ENCODE peak calls at places on chromosome 9, in five cellular contexts. One of them, this sample, is unnamed. For H3K27me3, the result is how much of the 10 kb centered on the place peaks cover.

GRCh38 chr9:122336836-122337560 is 33.8 kb upstream of the PTGS1 start:
- DNase-seq in ovary: no peak
- DNase-seq in SK-N-SH: no peak
- DNase-seq in stomach: no peak
- DNase-seq in upper lobe of left lung: no peak
- DNase-seq in this sample: no peak

GRCh38 chr9:16526380-16526779 is 344.1 kb downstream of the BNC2 start:
- DNase-seq in ovary: no peak
- DNase-seq in SK-N-SH: no peak
- DNase-seq in stomach: no peak
- DNase-seq in upper lobe of left lung: no peak
- DNase-seq in this sample: no peak

GRCh38 chr9:84062538-84062937 is 81.9 kb downstream of the RMI1 start:
- DNase-seq in ovary: no peak
- DNase-seq in SK-N-SH: no peak
- DNase-seq in stomach: no peak
- DNase-seq in upper lobe of left lung: no peak
- DNase-seq in this sample: no peak

GRCh38 chr9:37554318-37554717 is 21.9 kb downstream of the FBXO10 start:
- DNase-seq in ovary: no peak
- DNase-seq in SK-N-SH: no peak
- DNase-seq in stomach: no peak
- DNase-seq in upper lobe of left lung: no peak
- DNase-seq in this sample: no peak

GRCh38 chr9:113468716-113469448 is 5.4 kb downstream of the RGS3 start:
- DNase-seq in ovary: no peak
- DNase-seq in SK-N-SH: peak
- DNase-seq in stomach: no peak
- DNase-seq in upper lobe of left lung: no peak
- DNase-seq in this sample: peak

GRCh38 chr9:91433180-91433579 is 9.5 kb upstream of the NFIL3 start:
- DNase-seq in ovary: no peak
- DNase-seq in SK-N-SH: peak
- DNase-seq in stomach: no peak
- DNase-seq in upper lobe of left lung: no peak
- DNase-seq in this sample: no peak

GRCh38 chr9:104769655-104770054 is 5.7 kb downstream of the NIPSNAP3B start:
- DNase-seq in ovary: no peak
- DNase-seq in SK-N-SH: no peak
- DNase-seq in stomach: no peak
- DNase-seq in upper lobe of left lung: no peak
- DNase-seq in this sample: no peak

GRCh38 chr9:77019810-77020437 is 469 bp downstream of the FOXB2 start:
- DNase-seq in ovary: no peak
- DNase-seq in SK-N-SH: no peak
- DNase-seq in stomach: no peak
- DNase-seq in upper lobe of left lung: no peak
- DNase-seq in this sample: no peak

GRCh38 chr9:82080265-82080664 is 91.7 kb downstream of the SPATA31D1 start:
- DNase-seq in ovary: no peak
- DNase-seq in SK-N-SH: no peak
- DNase-seq in stomach: no peak
- DNase-seq in upper lobe of left lung: no peak
- DNase-seq in this sample: no peak

GRCh38 chr9:119369670-119370366 is 583 bp upstream of the BRINP1 start:
- DNase-seq in ovary: no peak
- DNase-seq in SK-N-SH: peak
- DNase-seq in stomach: no peak
- DNase-seq in upper lobe of left lung: no peak
- DNase-seq in this sample: no peak

GRCh38 chr9:82101475-82101874 is 112.9 kb downstream of the SPATA31D1 start:
- DNase-seq in ovary: no peak
- DNase-seq in SK-N-SH: no peak
- DNase-seq in stomach: no peak
- DNase-seq in upper lobe of left lung: no peak
- DNase-seq in this sample: no peak

GRCh38 chr9:20753761-20754160 is 69.7 kb downstream of the FOCAD start:
- DNase-seq in ovary: no peak
- DNase-seq in SK-N-SH: no peak
- DNase-seq in stomach: no peak
- DNase-seq in upper lobe of left lung: no peak
- DNase-seq in this sample: no peak

GRCh38 chr9:124733964-124734740 is 37.0 kb downstream of the NR6A1 start:
- DNase-seq in ovary: no peak
- DNase-seq in SK-N-SH: no peak
- DNase-seq in stomach: no peak
- DNase-seq in upper lobe of left lung: peak
- DNase-seq in this sample: no peak

GRCh38 chr9:27086818-27087680 is 22.0 kb upstream of the TEK start:
- DNase-seq in ovary: no peak
- DNase-seq in SK-N-SH: no peak
- DNase-seq in stomach: no peak
- DNase-seq in upper lobe of left lung: no peak
- DNase-seq in this sample: no peak

GRCh38 chr9:116269250-116269649 is 115.7 kb downstream of the PAPPA start:
- DNase-seq in ovary: no peak
- DNase-seq in SK-N-SH: no peak
- DNase-seq in stomach: no peak
- DNase-seq in upper lobe of left lung: no peak
- DNase-seq in this sample: no peak

GRCh38 chr9:37529111-37529510 is 43.4 kb downstream of the POLR1E start:
- DNase-seq in ovary: no peak
- DNase-seq in SK-N-SH: no peak
- DNase-seq in stomach: peak
- DNase-seq in upper lobe of left lung: no peak
- DNase-seq in this sample: no peak

GRCh38 chr9:23496827-23497226 is 329.2 kb downstream of the ELAVL2 start:
- DNase-seq in ovary: no peak
- DNase-seq in SK-N-SH: no peak
- DNase-seq in stomach: no peak
- DNase-seq in upper lobe of left lung: no peak
- DNase-seq in this sample: no peak

GRCh38 chr9:1005043-1005667 is 28.7 kb downstream of the DMRT3 start:
- DNase-seq in ovary: no peak
- DNase-seq in SK-N-SH: peak
- DNase-seq in stomach: no peak
- DNase-seq in upper lobe of left lung: peak
- DNase-seq in this sample: no peak

GRCh38 chr9:18237776-18238175 is 236.2 kb upstream of the ADAMTSL1 start:
- DNase-seq in ovary: no peak
- DNase-seq in SK-N-SH: no peak
- DNase-seq in stomach: no peak
- DNase-seq in upper lobe of left lung: no peak
- DNase-seq in this sample: no peak

GRCh38 chr9:80156262-80156661 is 584.5 kb downstream of the TLE4 start:
- DNase-seq in ovary: no peak
- DNase-seq in SK-N-SH: no peak
- DNase-seq in stomach: no peak
- DNase-seq in upper lobe of left lung: no peak
- DNase-seq in this sample: no peak

GRCh38 chr9:99249619-99250018 is 27.5 kb downstream of the SEC61B start:
- DNase-seq in ovary: no peak
- DNase-seq in SK-N-SH: no peak
- DNase-seq in stomach: no peak
- DNase-seq in upper lobe of left lung: no peak
- DNase-seq in this sample: no peak

GRCh38 chr9:99241106-99241505 is 19.0 kb downstream of the SEC61B start:
- DNase-seq in ovary: no peak
- DNase-seq in SK-N-SH: no peak
- DNase-seq in stomach: no peak
- DNase-seq in upper lobe of left lung: no peak
- DNase-seq in this sample: no peak

GRCh38 chr9:99239341-99240055 is 17.4 kb downstream of the SEC61B start:
- DNase-seq in ovary: no peak
- DNase-seq in SK-N-SH: no peak
- DNase-seq in stomach: no peak
- DNase-seq in upper lobe of left lung: no peak
- DNase-seq in this sample: no peak

DNA sequence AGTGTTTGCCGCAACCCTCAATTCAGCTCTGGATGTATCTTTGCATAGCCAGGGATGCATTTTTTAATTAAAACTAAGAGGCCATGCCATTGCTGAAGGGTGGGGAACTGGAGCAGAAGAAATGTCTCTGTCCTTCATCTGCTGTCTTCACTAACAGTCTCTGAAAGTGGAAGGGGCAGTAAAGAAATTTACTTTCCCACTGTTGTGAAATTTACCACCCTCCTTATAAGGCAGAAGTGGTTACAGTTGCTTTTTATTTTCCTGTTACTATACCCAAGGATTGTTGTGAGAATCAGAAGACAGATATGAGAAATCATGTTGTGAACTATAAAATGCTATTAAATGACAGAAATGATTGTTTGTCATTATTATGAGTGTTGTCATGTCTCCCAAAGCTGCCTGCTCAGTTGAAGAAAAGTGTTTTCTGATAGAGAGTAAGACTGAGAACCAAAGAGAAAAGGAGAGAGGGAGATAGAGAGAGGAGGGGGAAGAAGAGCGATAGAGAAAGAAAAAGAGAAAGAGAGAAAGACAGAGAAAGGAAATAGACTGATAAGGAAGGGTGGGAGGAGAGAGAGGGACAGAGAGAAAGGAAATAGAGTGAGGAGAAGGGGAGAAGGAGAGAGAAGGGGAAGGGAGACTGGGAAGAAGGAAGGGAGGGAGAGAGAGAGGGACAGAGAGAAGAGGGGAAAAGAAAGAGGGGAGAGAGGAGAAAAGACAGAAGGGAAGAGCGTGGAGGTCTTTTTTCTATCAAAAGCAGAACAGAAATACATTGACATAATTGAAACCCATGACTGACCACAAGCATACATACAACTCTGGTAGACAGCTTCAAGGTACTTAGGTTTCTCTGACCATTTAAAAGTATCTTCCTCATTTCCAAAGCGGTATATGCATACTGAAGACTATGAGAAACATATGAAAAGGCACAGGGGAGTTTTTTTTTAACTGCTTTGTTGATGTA is 22.5 kb downstream of the SEC61B start:
- DNase-seq in ovary: no peak
- DNase-seq in SK-N-SH: no peak
- DNase-seq in stomach: no peak
- DNase-seq in upper lobe of left lung: no peak
- DNase-seq in this sample: no peak
- H3K27me3 ChIP-seq in ovary: under half
- H3K27me3 ChIP-seq in SK-N-SH: under half
- H3K27me3 ChIP-seq in stomach: under half
- H3K27me3 ChIP-seq in upper lobe of left lung: under half
- H3K27me3 ChIP-seq in this sample: under half

GRCh38 chr9:69211424-69212036 is 37.5 kb downstream of the TJP2 start:
- DNase-seq in ovary: no peak
- DNase-seq in SK-N-SH: no peak
- DNase-seq in stomach: no peak
- DNase-seq in upper lobe of left lung: no peak
- DNase-seq in this sample: no peak

GRCh38 chr9:69213647-69214046 is 39.6 kb downstream of the TJP2 start:
- DNase-seq in ovary: no peak
- DNase-seq in SK-N-SH: no peak
- DNase-seq in stomach: no peak
- DNase-seq in upper lobe of left lung: no peak
- DNase-seq in this sample: no peak

GRCh38 chr9:69218166-69218565 is 44.1 kb downstream of the TJP2 start:
- DNase-seq in ovary: no peak
- DNase-seq in SK-N-SH: no peak
- DNase-seq in stomach: no peak
- DNase-seq in upper lobe of left lung: no peak
- DNase-seq in this sample: no peak

GRCh38 chr9:69214939-69215338 is 40.9 kb downstream of the TJP2 start:
- DNase-seq in ovary: no peak
- DNase-seq in SK-N-SH: no peak
- DNase-seq in stomach: no peak
- DNase-seq in upper lobe of left lung: no peak
- DNase-seq in this sample: no peak

GRCh38 chr9:69215774-69216482 is 41.9 kb downstream of the TJP2 start:
- DNase-seq in ovary: no peak
- DNase-seq in SK-N-SH: no peak
- DNase-seq in stomach: no peak
- DNase-seq in upper lobe of left lung: no peak
- DNase-seq in this sample: no peak
- TF ChIP-seq EP300 in ovary: no peak
- TF ChIP-seq EP300 in SK-N-SH: no peak
- TF ChIP-seq EP300 in stomach: no peak
- TF ChIP-seq EP300 in upper lobe of left lung: peak
- TF ChIP-seq EP300 in this sample: no peak

GRCh38 chr9:136265561-136266355 is 20.1 kb upstream of the QSOX2 start:
- DNase-seq in ovary: no peak
- DNase-seq in SK-N-SH: no peak
- DNase-seq in stomach: no peak
- DNase-seq in upper lobe of left lung: no peak
- DNase-seq in this sample: no peak

GRCh38 chr9:136268776-136269175 is 23.2 kb upstream of the QSOX2 start:
- DNase-seq in ovary: no peak
- DNase-seq in SK-N-SH: no peak
- DNase-seq in stomach: no peak
- DNase-seq in upper lobe of left lung: no peak
- DNase-seq in this sample: no peak

GRCh38 chr9:136264803-136265405 is 19.3 kb upstream of the QSOX2 start:
- DNase-seq in ovary: no peak
- DNase-seq in SK-N-SH: no peak
- DNase-seq in stomach: no peak
- DNase-seq in upper lobe of left lung: no peak
- DNase-seq in this sample: no peak

GRCh38 chr9:136268318-136268717 is 22.7 kb upstream of the QSOX2 start:
- DNase-seq in ovary: no peak
- DNase-seq in SK-N-SH: no peak
- DNase-seq in stomach: no peak
- DNase-seq in upper lobe of left lung: no peak
- DNase-seq in this sample: no peak

GRCh38 chr9:136267261-136268111 is 21.9 kb upstream of the QSOX2 start:
- DNase-seq in ovary: peak
- DNase-seq in SK-N-SH: peak
- DNase-seq in stomach: peak
- DNase-seq in upper lobe of left lung: peak
- DNase-seq in this sample: peak
- TF ChIP-seq CTCF in ovary: no peak
- TF ChIP-seq CTCF in SK-N-SH: peak
- TF ChIP-seq CTCF in stomach: no peak
- TF ChIP-seq CTCF in upper lobe of left lung: peak
- TF ChIP-seq CTCF in this sample: no peak

GRCh38 chr9:129386812-129387177 is 208.7 kb upstream of the IER5L start:
- DNase-seq in ovary: no peak
- DNase-seq in SK-N-SH: peak
- DNase-seq in stomach: no peak
- DNase-seq in upper lobe of left lung: no peak
- DNase-seq in this sample: no peak
- H3K27me3 ChIP-seq in ovary: under half
- H3K27me3 ChIP-seq in SK-N-SH: under half
- H3K27me3 ChIP-seq in stomach: under half
- H3K27me3 ChIP-seq in upper lobe of left lung: under half
- H3K27me3 ChIP-seq in this sample: under half

DNA sequence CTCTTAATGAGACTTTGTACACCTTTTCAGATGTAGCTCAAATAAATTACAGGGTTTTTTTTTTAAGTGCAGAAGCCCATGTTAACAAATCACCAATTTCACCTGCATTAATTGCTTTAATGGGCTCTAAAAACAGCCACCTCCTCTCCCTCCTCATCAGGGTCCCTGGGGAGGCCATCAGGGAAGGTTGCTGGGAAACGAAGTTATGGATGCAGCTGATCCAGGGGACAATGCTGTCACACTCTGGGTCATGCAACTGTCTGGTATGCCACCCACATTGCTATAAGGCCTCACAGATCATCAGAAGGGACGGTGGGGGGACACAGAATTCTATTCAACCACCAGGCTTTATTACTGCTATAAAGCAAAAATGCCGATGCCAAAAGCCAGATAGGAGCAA is 9.3 kb downstream of the WHRN start:
- DNase-seq in ovary: no peak
- DNase-seq in SK-N-SH: no peak
- DNase-seq in stomach: no peak
- DNase-seq in upper lobe of left lung: no peak
- DNase-seq in this sample: no peak
- TF ChIP-seq EP300 in ovary: no peak
- TF ChIP-seq EP300 in SK-N-SH: no peak
- TF ChIP-seq EP300 in stomach: no peak
- TF ChIP-seq EP300 in upper lobe of left lung: no peak
- TF ChIP-seq EP300 in this sample: no peak

This sample was measured in sigmoid colon.